ENCODE peak calls at places on chromosome 1, in eight cellular contexts. H, M, Y, K, B, Q, W and I are unnamed samples.

GRCh38 chr1:32500387-32501209 is 35.7 kb downstream of the ZBTB8B start:
- DNase-seq in H (peak), M (peak), Y (peak), K (peak), B (peak), Q (peak), W (peak), I (peak)

GRCh38 chr1:93453911-93454310 is 6.0 kb downstream of the FNBP1L start:
- DNase-seq in H (peak), M (no peak), Y (no peak), K (no peak), B (no peak), Q (no peak), W (no peak), I (peak)

GRCh38 chr1:224700915-224701531 is 84.9 kb downstream of the CNIH3 start:
- DNase-seq in H (peak), M (no peak), Y (no peak), K (peak), B (peak), Q (peak), W (no peak), I (peak)

GRCh38 chr1:6260961-6261614 is at the start of gene GPR153:
- DNase-seq in H (peak), M (no peak), Y (peak), K (peak), B (peak), Q (peak), W (no peak), I (peak)

GRCh38 chr1:6726253-6726652 is 24.6 kb upstream of the DNAJC11 start:
- DNase-seq in H (no peak), M (no peak), Y (no peak), K (no peak), B (no peak), Q (no peak), W (no peak), I (no peak)

GRCh38 chr1:116537439-116537838 is 33.4 kb downstream of the CD58 start:
- DNase-seq in H (peak), M (no peak), Y (no peak), K (no peak), B (peak), Q (no peak), W (no peak), I (peak)

GRCh38 chr1:207079706-207080246 is 8.9 kb upstream of the C4BPB start:
- DNase-seq in H (no peak), M (no peak), Y (no peak), K (no peak), B (no peak), Q (no peak), W (no peak), I (no peak)

GRCh38 chr1:241842565-241842964 is 5.4 kb upstream of the EXO1 start:
- DNase-seq in H (peak), M (no peak), Y (no peak), K (no peak), B (peak), Q (no peak), W (no peak), I (no peak)

GRCh38 chr1:80533178-80533577 is 1267.6 kb upstream of the ADGRL2 start:
- DNase-seq in H (peak), M (no peak), Y (no peak), K (no peak), B (no peak), Q (no peak), W (no peak), I (no peak)

GRCh38 chr1:11479375-11479979 is 522 bp downstream of the DISP3 start:
- DNase-seq in H (no peak), M (no peak), Y (no peak), K (peak), B (no peak), Q (peak), W (no peak), I (no peak)

GRCh38 chr1:83961571-83962295 is 37.2 kb downstream of the TTLL7 start:
- DNase-seq in H (peak), M (no peak), Y (no peak), K (no peak), B (no peak), Q (no peak), W (no peak), I (no peak)

GRCh38 chr1:150968491-150968890 is 6.1 kb downstream of the CERS2 start:
- DNase-seq in H (no peak), M (no peak), Y (no peak), K (no peak), B (no peak), Q (no peak), W (peak), I (no peak)

GRCh38 chr1:14522331-14523241 is 75.9 kb upstream of the KAZN start:
- DNase-seq in H (peak), M (peak), Y (no peak), K (no peak), B (peak), Q (peak), W (no peak), I (peak)

GRCh38 chr1:168531605-168532345 is 12.0 kb downstream of the XCL2 start:
- DNase-seq in H (no peak), M (no peak), Y (no peak), K (no peak), B (no peak), Q (no peak), W (no peak), I (no peak)

GRCh38 chr1:154609398-154610380 is 1.7 kb upstream of the ADAR start:
- DNase-seq in H (peak), M (no peak), Y (no peak), K (no peak), B (no peak), Q (peak), W (no peak), I (peak)
- TF ChIP-seq CTCF in H (no peak), M (no peak), Y (no peak), K (no peak), B (no peak), Q (no peak), W (no peak), I (no peak)

DNA sequence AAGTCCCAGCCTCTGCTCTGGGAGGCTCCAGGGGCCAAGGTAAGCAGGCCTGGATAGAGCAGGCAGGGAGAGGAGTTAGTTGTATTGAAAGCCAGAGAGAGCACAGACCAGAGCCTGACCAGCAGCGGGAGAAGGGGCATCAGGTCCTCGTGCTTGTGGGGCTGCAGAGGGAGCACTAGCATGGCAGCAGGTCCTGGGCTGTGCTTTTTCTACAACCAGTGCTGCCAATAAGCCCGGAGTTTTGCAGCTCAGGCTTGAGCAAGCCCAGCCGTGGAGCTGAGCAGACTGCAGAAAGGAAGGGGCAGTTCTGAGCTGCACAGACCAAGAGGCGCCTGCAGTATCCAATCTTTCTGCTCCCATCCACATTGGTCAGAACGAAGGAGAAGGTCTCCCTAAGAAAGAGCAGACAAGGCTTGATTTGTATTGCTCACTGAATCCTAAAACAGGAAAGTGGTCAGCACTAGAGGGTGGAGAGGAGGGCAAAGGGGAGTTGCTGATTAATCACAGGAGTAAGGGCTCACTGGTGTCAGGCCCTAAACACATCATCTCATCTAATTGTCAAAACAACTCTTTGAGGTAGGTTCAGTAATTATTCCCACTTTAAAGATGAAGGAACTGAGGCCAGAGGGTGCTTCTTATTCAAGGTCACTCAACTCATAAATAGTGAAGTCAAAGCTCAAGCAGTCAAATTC is 2.7 kb downstream of the DENND2D start:
- DNase-seq in H (peak), M (no peak), Y (no peak), K (peak), B (no peak), Q (peak), W (no peak), I (peak)
- TF ChIP-seq CTCF in H (peak), M (peak), Y (no peak), K (peak), B (peak), Q (peak), W (no peak), I (no peak)

GRCh38 chr1:53981220-53981619 is 35.1 kb downstream of the LRRC42 start:
- DNase-seq in H (no peak), M (no peak), Y (no peak), K (no peak), B (peak), Q (no peak), W (no peak), I (no peak)

GRCh38 chr1:53975861-53976260 is 29.7 kb downstream of the LRRC42 start:
- DNase-seq in H (no peak), M (no peak), Y (no peak), K (no peak), B (no peak), Q (no peak), W (no peak), I (no peak)

GRCh38 chr1:53982762-53983101 is 35.3 kb downstream of the LDLRAD1 start:
- DNase-seq in H (no peak), M (no peak), Y (no peak), K (no peak), B (no peak), Q (no peak), W (no peak), I (no peak)

GRCh38 chr1:53982034-53982761 is 35.8 kb downstream of the LDLRAD1 start:
- DNase-seq in H (peak), M (no peak), Y (no peak), K (peak), B (peak), Q (peak), W (no peak), I (no peak)

DNA sequence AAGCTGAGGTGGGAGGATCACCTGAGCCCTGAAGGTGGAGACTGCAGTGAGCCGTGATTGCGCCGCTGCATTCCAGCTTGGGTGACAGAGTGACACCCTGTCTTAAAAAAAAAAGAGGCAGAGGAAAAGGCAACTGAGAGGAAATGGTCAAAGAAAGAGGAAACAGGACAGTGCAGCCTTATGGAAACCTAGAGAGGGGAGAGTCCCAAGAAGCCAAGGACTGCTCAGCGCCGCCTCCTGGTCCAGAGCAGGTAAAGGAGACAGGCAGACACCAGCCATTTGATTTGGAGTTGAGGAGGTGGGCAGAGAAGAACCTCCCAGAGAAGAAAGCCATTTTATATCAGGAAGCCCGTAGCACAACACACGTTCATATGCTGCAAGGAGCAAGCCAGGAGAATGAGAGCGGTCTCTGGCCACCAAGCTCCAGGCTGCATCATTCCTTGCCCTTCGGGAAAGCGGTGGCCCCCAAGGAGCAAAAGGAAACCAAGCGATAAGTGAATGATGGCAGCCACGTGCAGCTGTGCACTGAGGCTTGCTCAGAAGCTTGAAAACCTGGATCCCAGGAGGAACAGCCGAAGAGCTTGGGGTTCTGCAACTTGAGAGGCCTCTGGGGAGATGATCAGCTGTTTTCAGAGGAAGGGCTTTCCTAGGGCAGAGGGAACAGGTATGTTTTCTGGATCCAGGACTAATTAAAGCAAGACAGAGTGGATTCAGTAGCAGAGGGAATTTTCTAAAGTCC is 33.7 kb downstream of the LRRC42 start:
- DNase-seq in H (no peak), M (no peak), Y (no peak), K (no peak), B (no peak), Q (no peak), W (no peak), I (no peak)
- TF ChIP-seq CTCF in H (no peak), M (no peak), Y (no peak), K (no peak), B (no peak), Q (no peak), W (no peak), I (no peak)

GRCh38 chr1:95039360-95040031 is 33.3 kb downstream of the ALG14 start:
- DNase-seq in H (peak), M (no peak), Y (no peak), K (no peak), B (peak), Q (no peak), W (no peak), I (peak)

GRCh38 chr1:95040032-95040525 is 32.7 kb downstream of the ALG14 start:
- DNase-seq in H (peak), M (no peak), Y (no peak), K (no peak), B (no peak), Q (no peak), W (no peak), I (peak)

GRCh38 chr1:95043141-95043980 is 29.4 kb downstream of the ALG14 start:
- DNase-seq in H (peak), M (peak), Y (peak), K (peak), B (peak), Q (peak), W (peak), I (peak)

GRCh38 chr1:95042286-95042685 is 30.5 kb downstream of the ALG14 start:
- DNase-seq in H (no peak), M (peak), Y (no peak), K (no peak), B (peak), Q (peak), W (no peak), I (no peak)

DNA sequence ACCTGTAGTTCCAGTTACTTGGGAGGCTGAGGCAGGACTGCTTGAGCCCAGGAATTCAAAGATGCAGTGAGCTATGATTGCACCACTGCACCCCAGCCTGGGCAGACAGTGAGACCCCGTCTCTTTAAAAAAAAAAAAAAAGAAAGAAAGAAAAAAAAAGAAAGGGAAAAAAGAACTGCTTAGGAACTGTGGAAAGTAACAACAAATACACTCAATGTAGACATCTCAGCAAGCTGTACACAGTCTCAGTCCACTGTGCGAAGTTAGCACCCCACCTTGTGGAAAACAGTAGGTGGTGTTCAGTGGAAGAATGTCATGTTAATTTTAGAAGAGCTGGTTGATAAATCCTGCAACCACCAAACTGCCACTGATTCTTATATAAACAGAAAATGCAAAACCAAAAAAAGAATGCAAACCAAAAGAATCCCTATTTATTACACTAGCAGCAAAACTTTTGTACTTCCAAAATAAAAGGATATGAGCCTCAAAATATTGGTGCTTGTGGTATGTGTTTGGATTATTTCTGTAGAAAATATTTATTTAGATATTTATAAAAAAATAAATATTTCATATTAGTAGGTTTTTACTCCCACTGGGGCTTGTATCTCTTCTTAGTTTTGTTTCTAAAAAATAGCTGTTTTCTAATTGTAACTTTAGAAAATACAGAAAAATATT is 31.1 kb downstream of the ALG14 start:
- DNase-seq in H (peak), M (peak), Y (peak), K (peak), B (peak), Q (peak), W (peak), I (peak)
- TF ChIP-seq CTCF in H (peak), M (peak), Y (peak), K (peak), B (peak), Q (peak), W (peak), I (peak)

DNA sequence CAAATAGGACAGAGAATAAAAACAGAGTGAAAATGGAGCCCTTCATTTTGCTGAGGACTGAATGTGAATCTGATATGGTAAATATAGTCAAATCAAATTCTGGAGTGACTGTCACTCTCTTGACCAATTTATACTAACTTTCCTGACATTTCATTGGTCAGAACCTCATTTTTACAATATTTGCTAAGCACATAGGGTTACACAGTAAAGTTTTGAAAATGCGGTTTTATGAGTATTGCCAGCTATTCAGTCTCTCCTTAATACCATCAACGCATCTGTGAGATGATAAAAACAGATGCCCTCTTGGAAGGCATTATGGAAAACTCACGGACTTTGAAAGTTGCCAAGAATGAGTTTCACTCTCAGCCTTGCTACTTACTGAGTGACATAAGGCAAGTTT is at the start of gene INSL5:
- DNase-seq in H (no peak), M (no peak), Y (no peak), K (no peak), B (no peak), Q (no peak), W (no peak), I (no peak)
- TF ChIP-seq CTCF in H (no peak), M (no peak), Y (no peak), K (no peak), B (no peak), Q (no peak), W (no peak), I (no peak)

DNA sequence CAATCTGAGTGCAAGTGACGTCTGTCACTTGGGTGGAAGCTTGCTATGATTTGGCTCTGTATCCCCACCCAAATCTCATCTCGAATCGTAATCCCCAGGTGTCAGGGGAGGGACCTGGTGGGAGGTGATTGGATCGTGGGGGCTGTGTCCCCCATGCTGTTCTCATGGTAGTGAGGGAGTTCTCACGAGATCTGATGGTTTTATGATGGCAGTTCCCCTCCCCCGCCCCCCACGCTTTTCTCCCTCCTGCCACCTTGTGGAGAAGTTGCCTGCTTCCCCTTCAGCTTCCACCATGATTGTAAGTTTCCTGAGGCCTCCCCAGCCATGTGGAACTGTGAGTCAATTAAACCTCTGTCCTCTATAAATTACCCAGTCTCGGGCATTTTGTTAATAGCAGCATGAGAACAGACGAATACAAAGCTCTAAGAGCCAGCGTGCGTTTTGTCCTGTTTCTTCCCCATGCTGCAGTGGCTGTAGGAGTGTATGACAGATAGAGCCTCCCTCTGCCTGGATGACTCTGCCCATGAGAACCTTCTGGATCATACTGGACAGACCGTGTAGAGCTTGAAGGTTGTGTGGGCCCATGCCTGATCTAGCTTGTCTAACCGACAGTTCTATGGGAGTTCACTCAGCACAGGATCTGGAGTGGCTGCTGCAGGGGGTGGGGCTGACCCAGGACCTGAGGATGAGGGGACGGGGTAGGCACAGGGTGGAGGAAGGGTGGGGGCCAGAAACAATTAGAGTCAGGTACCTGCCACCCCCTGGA is 139.7 kb upstream of the ERRFI1 start:
- DNase-seq in H (no peak), M (no peak), Y (no peak), K (no peak), B (no peak), Q (no peak), W (no peak), I (no peak)
- TF ChIP-seq CTCF in H (no peak), M (no peak), Y (peak), K (peak), B (peak), Q (peak), W (no peak), I (no peak)

GRCh38 chr1:233912447-233912846 is 8.0 kb downstream of the SLC35F3 start:
- DNase-seq in H (no peak), M (no peak), Y (no peak), K (no peak), B (no peak), Q (no peak), W (no peak), I (no peak)

GRCh38 chr1:233912909-233913308 is 8.4 kb downstream of the SLC35F3 start:
- DNase-seq in H (no peak), M (no peak), Y (no peak), K (peak), B (peak), Q (no peak), W (no peak), I (no peak)

GRCh38 chr1:233919786-233920185 is 15.3 kb downstream of the SLC35F3 start:
- DNase-seq in H (no peak), M (no peak), Y (no peak), K (no peak), B (no peak), Q (no peak), W (no peak), I (no peak)

DNA sequence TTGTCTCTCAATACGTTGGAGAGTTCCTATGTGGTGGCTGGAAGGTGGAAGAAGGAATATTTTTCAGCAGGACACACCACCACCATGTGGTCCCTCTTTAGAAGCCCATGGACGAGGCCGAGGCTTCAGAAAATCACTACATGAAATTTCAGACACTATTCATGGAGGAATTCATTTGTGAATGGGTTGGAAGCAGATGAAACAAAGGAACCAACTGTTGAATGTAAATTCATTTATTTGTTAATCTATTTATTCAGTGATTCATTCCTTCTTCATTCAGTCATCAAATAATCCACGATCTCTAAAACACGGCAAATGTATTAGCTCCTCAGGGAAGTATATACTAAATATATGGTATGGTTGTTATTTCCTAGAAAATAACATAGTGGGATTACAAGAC is 12.2 kb downstream of the SLC35F3 start:
- DNase-seq in H (peak), M (no peak), Y (no peak), K (no peak), B (no peak), Q (no peak), W (no peak), I (peak)
- TF ChIP-seq CTCF in H (no peak), M (no peak), Y (no peak), K (no peak), B (no peak), Q (no peak), W (no peak), I (no peak)

GRCh38 chr1:47515390-47515789 is 77.5 kb downstream of the FOXD2 start:
- DNase-seq in H (no peak), M (no peak), Y (no peak), K (peak), B (no peak), Q (no peak), W (no peak), I (no peak)
- TF ChIP-seq CTCF in H (no peak), M (no peak), Y (no peak), K (no peak), B (no peak), Q (no peak), W (no peak), I (no peak)